ENCODE peak calls at places on chromosomes 5 and 9, in four cellular contexts. C is A549, R is GM12878, Q is HepG2. Z is an unnamed sample.

GRCh38 chr5:115524199-115524598 is 20.4 kb downstream of the FEM1C start:
- DNase-seq in C (no peak), R (no peak), Q (no peak), Z (no peak)

GRCh38 chr5:159105318-159106053 is 5.8 kb upstream of the EBF1 start:
- DNase-seq in C (no peak), R (no peak), Q (no peak), Z (no peak)

GRCh38 chr5:95838001-95838520 is 15.5 kb upstream of the GLRX start:
- DNase-seq in C (no peak), R (no peak), Q (no peak), Z (no peak)

GRCh38 chr5:14118551-14119320 is 24.4 kb upstream of the TRIO start:
- DNase-seq in C (no peak), R (no peak), Q (no peak), Z (no peak)

GRCh38 chr5:180259260-180259611 is 32.6 kb downstream of the MAPK9 start:
- DNase-seq in C (peak), R (no peak), Q (no peak), Z (no peak)

GRCh38 chr5:112878760-112879159 is 17.7 kb downstream of the SRP19 start:
- DNase-seq in C (no peak), R (no peak), Q (no peak), Z (no peak)

GRCh38 chr5:10699281-10699874 is 61.7 kb downstream of the DAP start:
- DNase-seq in C (no peak), R (no peak), Q (no peak), Z (no peak)

GRCh38 chr9:109247228-109247627 is 73.6 kb downstream of the EPB41L4B start:
- DNase-seq in C (no peak), R (no peak), Q (no peak), Z (no peak)

GRCh38 chr5:6766558-6767191 is 53.4 kb downstream of the TENT4A start:
- DNase-seq in C (peak), R (no peak), Q (no peak), Z (peak)

GRCh38 chr5:43642428-43642827 is 39.4 kb downstream of the NNT start:
- DNase-seq in C (no peak), R (no peak), Q (no peak), Z (no peak)

GRCh38 chr5:103561670-103562069 is 919 bp downstream of the NUDT12 start:
- DNase-seq in C (no peak), R (no peak), Q (no peak), Z (no peak)

GRCh38 chr9:2014696-2015580 is at the start of gene SMARCA2:
- DNase-seq in C (peak), R (peak), Q (peak), Z (peak)

GRCh38 chr9:115296831-115297565 is 179.0 kb upstream of the TNC start:
- DNase-seq in C (no peak), R (no peak), Q (no peak), Z (no peak)

GRCh38 chr5:66757219-66757833 is 161.1 kb downstream of the MAST4 start:
- DNase-seq in C (peak), R (no peak), Q (peak), Z (peak)

GRCh38 chr9:21591221-21592062 is 109.3 kb upstream of the IFNE start:
- DNase-seq in C (peak), R (no peak), Q (peak), Z (no peak)

GRCh38 chr5:40381676-40382363 is 297.9 kb upstream of the PTGER4 start:
- DNase-seq in C (peak), R (no peak), Q (no peak), Z (no peak)

GRCh38 chr9:114248274-114248673 is 74.6 kb upstream of the ORM1 start:
- DNase-seq in C (no peak), R (no peak), Q (no peak), Z (no peak)

GRCh38 chr5:1745806-1746370 is 53.7 kb downstream of the MRPL36 start:
- DNase-seq in C (no peak), R (no peak), Q (no peak), Z (no peak)

GRCh38 chr5:178423431-178423830 is 166.8 kb downstream of the COL23A1 start:
- DNase-seq in C (no peak), R (no peak), Q (no peak), Z (peak)

GRCh38 chr5:377326-377981 is 55.9 kb downstream of the AHRR start:
- DNase-seq in C (no peak), R (no peak), Q (no peak), Z (no peak)

GRCh38 chr9:35652829-35653209 is 2.1 kb upstream of the SIT1 start:
- DNase-seq in C (no peak), R (no peak), Q (no peak), Z (no peak)

GRCh38 chr5:129541648-129542251 is 81.7 kb downstream of the ADAMTS19 start:
- DNase-seq in C (peak), R (no peak), Q (peak), Z (no peak)

GRCh38 chr5:23084815-23085214 is 231.7 kb upstream of the CDH12 start:
- DNase-seq in C (peak), R (no peak), Q (no peak), Z (no peak)

GRCh38 chr5:53246042-53246836 is 136.7 kb upstream of the MOCS2 start:
- DNase-seq in C (no peak), R (no peak), Q (no peak), Z (no peak)

GRCh38 chr9:35660966-35661413 is 2.9 kb downstream of the CCDC107 start:
- DNase-seq in C (peak), R (no peak), Q (peak), Z (no peak)

GRCh38 chr9:93126825-93127368 is 7.2 kb downstream of the NINJ1 start:
- DNase-seq in C (no peak), R (no peak), Q (peak), Z (peak)

GRCh38 chr9:35395076-35395675 is 94.7 kb upstream of the RUSC2 start:
- DNase-seq in C (no peak), R (no peak), Q (no peak), Z (no peak)

GRCh38 chr5:37501152-37501551 is 122.0 kb downstream of the WDR70 start:
- DNase-seq in C (peak), R (no peak), Q (peak), Z (no peak)

GRCh38 chr5:141973871-141974595 is 5.1 kb downstream of the RNF14 start:
- DNase-seq in C (no peak), R (no peak), Q (no peak), Z (no peak)

GRCh38 chr5:158570502-158570901 is 529.2 kb downstream of the EBF1 start:
- DNase-seq in C (no peak), R (no peak), Q (no peak), Z (no peak)

GRCh38 chr9:108271236-108271635 is 584.5 kb downstream of the ACTL7B start:
- DNase-seq in C (no peak), R (no peak), Q (no peak), Z (no peak)

GRCh38 chr9:85332487-85332886 is 409.3 kb downstream of the AGTPBP1 start:
- DNase-seq in C (peak), R (no peak), Q (peak), Z (peak)
- TF ChIP-seq PBX3 in C (no peak), R (no peak), Q (no peak), Z (no peak)

DNA sequence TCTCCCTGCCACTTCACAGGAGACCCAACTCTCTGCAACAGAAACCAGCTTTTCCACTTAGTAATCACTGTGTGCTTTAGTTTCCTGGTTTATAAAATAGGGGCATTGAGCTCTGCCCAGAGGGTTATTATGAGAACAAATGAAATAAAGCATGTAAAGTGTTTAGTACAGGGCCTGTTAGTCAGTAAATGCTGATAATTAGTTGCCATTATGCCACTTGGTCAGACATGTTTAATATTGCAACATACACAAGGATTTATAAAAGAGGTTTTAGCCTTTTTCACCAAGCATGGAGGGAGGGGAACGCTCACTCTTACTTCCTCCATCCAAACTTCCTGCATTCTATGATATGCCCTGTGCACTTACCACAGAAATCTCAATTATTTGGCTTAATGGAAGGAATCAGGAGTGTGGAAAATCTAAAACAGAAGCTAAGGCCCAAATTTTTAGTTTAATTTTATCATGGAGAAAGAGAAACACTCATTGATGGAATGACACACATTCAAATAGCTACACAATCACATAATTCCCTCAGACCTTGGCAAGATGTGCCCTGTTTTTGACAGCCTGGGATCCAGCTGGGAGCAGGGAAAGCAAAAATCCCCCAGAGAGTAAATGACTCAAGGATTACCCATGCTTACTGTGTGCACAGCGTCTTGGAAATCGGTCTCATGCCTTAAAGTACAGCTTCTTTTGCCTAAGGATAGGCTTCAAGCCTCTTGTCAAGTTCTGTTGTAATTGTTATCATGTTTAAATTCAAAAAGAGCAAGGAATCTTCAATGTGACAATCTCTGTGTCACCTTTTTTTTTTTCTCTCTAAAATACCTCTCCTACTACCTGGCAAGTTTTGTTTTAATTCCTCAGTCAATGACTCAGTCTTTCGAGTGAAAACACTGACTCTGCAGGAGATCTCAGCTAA is 34.1 kb downstream of the ZNF474 start:
- DNase-seq in C (peak), R (no peak), Q (no peak), Z (no peak)
- TF ChIP-seq PBX3 in C (no peak), R (no peak), Q (no peak), Z (peak)

GRCh38 chr5:136006164-136006563 is 22.6 kb upstream of the TGFBI start:
- DNase-seq in C (peak), R (no peak), Q (no peak), Z (no peak)
- TF ChIP-seq PBX3 in C (no peak), R (no peak), Q (no peak), Z (no peak)

DNA sequence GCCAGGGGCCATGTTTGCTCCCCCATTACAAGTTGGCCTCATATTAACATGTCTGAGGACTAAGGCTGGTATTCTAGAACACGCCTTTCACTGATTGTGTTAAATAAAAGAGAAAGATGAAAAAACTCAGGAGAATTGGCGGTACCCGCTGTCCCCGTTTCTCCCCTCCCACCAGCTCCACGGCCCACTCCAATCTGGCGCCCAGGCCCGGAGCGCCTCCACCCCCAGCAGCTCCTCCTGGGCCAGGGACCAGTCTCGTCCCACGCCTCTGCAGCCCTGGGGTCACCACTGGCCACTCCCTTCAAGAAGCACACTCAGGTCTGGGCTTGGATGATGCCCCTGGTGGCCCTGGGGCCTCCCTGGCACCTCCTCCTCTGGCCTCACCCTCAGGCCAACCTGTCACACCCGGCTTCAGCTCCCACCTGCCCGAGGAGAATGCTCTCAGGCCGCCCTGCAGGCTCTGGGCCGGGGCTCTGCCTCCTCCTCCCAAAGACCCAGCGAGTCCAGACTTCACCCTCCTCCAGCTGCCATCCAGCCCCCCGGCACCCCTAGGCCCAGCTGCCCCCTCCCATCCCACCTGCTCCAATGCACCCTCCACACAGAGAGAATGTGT is 133.0 kb upstream of the PPP1R26 start:
- DNase-seq in C (no peak), R (no peak), Q (no peak), Z (no peak)
- TF ChIP-seq PBX3 in C (no peak), R (no peak), Q (no peak), Z (no peak)

DNA sequence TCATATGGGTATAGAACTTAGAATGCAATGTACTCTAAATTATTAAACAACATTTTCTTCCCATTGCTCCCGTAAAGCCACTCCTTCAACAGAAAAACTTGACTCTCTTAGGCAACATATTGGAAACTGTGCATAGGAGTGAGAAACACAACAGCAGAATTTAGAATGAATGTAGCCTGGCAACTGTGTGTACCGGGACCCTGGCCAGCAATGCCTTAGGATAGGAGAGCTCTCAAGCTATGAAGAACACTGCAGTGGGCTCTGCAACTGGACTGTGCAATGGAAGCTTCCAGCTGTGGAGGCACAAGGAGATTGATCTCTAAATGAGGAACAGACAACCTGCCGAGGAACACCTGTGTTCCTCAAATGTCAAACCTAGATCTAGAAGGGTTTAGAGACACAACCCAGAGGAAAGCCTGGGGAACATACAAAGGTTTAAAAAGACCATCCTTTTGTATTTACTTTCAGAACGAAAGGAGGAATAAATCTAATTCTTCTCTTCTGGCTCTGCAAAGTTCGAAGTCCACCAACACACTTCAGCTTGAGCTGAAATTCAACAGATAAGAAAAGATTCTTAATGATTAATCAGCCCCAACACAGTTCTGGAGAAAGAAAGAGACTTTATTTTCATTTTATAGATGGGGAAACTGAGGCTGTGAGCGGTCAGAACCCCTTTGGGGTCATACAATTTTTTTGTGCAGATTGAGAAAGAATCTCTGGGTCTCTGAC is 51.5 kb upstream of the ARL15 start:
- DNase-seq in C (no peak), R (no peak), Q (no peak), Z (no peak)
- TF ChIP-seq PBX3 in C (no peak), R (no peak), Q (no peak), Z (no peak)

GRCh38 chr5:138706655-138707480 is 46.4 kb upstream of the CTNNA1 start:
- DNase-seq in C (peak), R (no peak), Q (no peak), Z (no peak)
- TF ChIP-seq PBX3 in C (no peak), R (no peak), Q (no peak), Z (no peak)

GRCh38 chr9:131421691-131422090 is 27.8 kb downstream of the PRRC2B start:
- DNase-seq in C (no peak), R (no peak), Q (no peak), Z (no peak)

GRCh38 chr9:131422241-131422792 is 28.4 kb downstream of the PRRC2B start:
- DNase-seq in C (peak), R (no peak), Q (no peak), Z (peak)

GRCh38 chr9:131426545-131426944 is 32.7 kb downstream of the PRRC2B start:
- DNase-seq in C (no peak), R (no peak), Q (no peak), Z (no peak)

GRCh38 chr9:131420913-131421312 is 27.0 kb downstream of the PRRC2B start:
- DNase-seq in C (peak), R (no peak), Q (peak), Z (peak)

DNA sequence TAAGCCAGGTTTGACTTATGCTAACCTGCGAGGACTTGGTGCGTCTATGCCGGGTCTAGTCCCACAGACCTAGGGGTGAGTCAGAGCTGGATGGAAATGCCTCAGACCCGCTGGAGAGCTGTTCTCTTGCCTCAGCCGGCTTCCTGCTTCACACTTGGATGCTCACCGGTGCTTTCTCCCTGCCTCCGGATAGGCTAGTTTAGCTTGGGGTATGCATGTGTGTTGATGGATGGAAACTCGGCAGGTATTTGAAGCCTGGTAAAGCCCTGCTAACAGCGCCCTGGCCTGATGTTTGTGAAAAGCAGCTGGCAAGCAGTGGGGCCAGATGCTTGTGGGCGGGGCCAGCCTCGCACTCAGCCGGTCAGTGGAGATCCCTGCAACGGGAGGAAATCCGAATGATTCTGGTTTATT is 29.3 kb downstream of the PRRC2B start:
- DNase-seq in C (peak), R (peak), Q (no peak), Z (peak)
- TF ChIP-seq PBX3 in C (peak), R (no peak), Q (no peak), Z (peak)

GRCh38 chr9:78053627-78054026 is 22.0 kb upstream of the GNAQ start:
- DNase-seq in C (no peak), R (no peak), Q (no peak), Z (no peak)

GRCh38 chr9:78049484-78049883 is 17.9 kb upstream of the GNAQ start:
- DNase-seq in C (no peak), R (no peak), Q (no peak), Z (no peak)

DNA sequence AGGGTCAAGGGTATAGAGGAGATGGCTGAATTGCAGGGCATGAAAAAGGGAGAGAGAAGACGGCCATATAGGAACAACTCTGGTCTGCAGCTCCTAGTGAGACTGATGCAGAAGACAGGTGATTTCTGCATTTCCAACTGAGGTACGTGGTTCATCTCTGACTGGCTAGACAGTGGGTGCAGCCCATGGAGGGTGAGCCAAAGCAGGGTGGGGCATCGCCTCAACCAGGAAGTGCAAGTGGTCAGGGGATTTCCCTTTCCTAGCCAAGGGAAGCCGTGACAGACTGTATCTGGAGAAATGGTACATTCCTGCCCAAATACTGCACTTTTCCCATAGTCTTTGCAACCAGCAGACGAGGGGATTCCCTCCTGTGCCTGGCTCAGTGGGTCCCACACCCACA is 22.6 kb upstream of the GNAQ start:
- DNase-seq in C (no peak), R (no peak), Q (no peak), Z (no peak)
- TF ChIP-seq PBX3 in C (no peak), R (no peak), Q (no peak), Z (no peak)

Z was measured in SK-N-SH.